ENCODE peak calls at places on chromosome 10, in five cellular contexts. F is mesenchymal stem cell, Y is H9, V is neuronal stem cell, I is mesendoderm. H is an unnamed sample.

GRCh38 chr10:90047243-90047729 is 345.9 kb downstream of the KIF20B start:
- DNase-seq in F (no peak), Y (no peak), V (no peak), I (no peak), H (no peak)

GRCh38 chr10:56646301-56646700 is 285.2 kb upstream of the ZWINT start:
- DNase-seq in F (no peak), Y (no peak), V (peak), I (no peak), H (no peak)

GRCh38 chr10:71831646-71832552 is 19.2 kb downstream of the PSAP start:
- DNase-seq in F (no peak), Y (no peak), V (no peak), I (no peak), H (peak)

GRCh38 chr10:71981024-71981867 is 17.1 kb downstream of the CHST3 start:
- DNase-seq in F (no peak), Y (no peak), V (no peak), I (no peak), H (no peak)

GRCh38 chr10:112951349-112952281 is 1.6 kb downstream of the TCF7L2 start:
- DNase-seq in F (peak), Y (peak), V (peak), I (peak), H (peak)

GRCh38 chr10:12608761-12609160 is 259.4 kb downstream of the CAMK1D start:
- DNase-seq in F (no peak), Y (no peak), V (no peak), I (no peak), H (no peak)

GRCh38 chr10:63681965-63682704 is 160.9 kb downstream of the REEP3 start:
- DNase-seq in F (peak), Y (no peak), V (no peak), I (no peak), H (peak)

GRCh38 chr10:11057448-11057847 is 39.8 kb downstream of the CELF2 start:
- DNase-seq in F (no peak), Y (no peak), V (no peak), I (no peak), H (no peak)

GRCh38 chr10:133440633-133441285 is 13.0 kb upstream of the SCART1 start:
- DNase-seq in F (no peak), Y (no peak), V (no peak), I (no peak), H (no peak)

GRCh38 chr10:5856701-5857004 is 33.0 kb downstream of the ANKRD16 start:
- DNase-seq in F (no peak), Y (no peak), V (no peak), I (no peak), H (no peak)
- H3K23ac ChIP-seq in F (no peak), Y (no peak), V (no peak), I (no peak), H (no peak)

DNA sequence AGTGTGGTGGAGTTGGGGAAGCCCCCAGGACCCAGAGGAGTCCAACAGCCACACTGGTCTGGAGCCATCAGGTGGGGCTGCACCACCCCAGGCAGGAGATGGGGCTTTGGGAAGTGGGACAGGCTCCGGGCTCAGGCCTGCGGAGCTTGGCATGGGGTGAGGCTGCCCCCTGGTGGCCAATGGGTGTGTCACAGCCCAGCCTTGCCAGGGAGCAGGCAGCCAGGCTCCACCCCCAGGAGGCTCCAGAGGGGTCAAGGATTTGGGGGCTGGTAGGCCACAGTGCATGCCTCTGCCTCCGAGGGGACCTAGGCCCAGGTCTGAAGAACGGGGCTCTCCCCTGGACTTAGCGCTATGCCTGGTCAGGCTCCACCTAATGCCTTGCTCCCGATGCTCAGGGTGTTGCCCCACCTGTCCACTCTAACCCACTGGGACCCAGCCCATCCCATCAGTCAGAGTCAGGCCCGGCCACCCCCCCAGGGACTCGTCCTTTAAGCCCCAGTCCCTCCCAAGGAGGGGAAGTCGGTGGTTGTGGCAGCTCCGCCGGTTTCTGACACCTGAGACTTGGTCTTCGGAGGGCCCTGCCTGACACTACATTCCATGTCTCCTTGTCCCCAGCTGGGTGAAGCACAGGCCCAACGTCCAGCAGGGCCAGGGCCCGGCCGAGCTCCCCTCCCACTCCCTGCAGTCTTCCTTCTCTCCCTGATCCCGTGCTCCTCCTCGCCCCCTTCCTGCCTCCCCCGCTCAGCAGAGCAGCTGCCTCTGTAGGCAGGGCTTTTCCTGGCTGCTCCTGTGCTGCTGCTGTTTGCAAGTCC is 11.3 kb upstream of the SAMD8 start:
- DNase-seq in F (peak), Y (peak), V (peak), I (peak), H (peak)
- H3K4ac ChIP-seq in F (no peak), Y (no peak), V (no peak), I (no peak), H (no peak)

GRCh38 chr10:131982796-131983195 is 1.1 kb upstream of the BNIP3 start:
- DNase-seq in F (no peak), Y (no peak), V (no peak), I (no peak), H (no peak)

GRCh38 chr10:131983780-131984179 is 2.1 kb upstream of the BNIP3 start:
- DNase-seq in F (peak), Y (no peak), V (no peak), I (no peak), H (peak)

GRCh38 chr10:131981429-131982184 is at the start of gene BNIP3:
- DNase-seq in F (peak), Y (peak), V (peak), I (peak), H (peak)

GRCh38 chr10:131980757-131981428 is 830 bp downstream of the BNIP3 start:
- DNase-seq in F (peak), Y (peak), V (no peak), I (peak), H (no peak)

GRCh38 chr10:131982185-131982756 is 548 bp upstream of the BNIP3 start:
- DNase-seq in F (no peak), Y (no peak), V (no peak), I (no peak), H (no peak)
- H2AK5ac ChIP-seq in F (no peak), Y (no peak), V (no peak), I (no peak), H (no peak)

DNA sequence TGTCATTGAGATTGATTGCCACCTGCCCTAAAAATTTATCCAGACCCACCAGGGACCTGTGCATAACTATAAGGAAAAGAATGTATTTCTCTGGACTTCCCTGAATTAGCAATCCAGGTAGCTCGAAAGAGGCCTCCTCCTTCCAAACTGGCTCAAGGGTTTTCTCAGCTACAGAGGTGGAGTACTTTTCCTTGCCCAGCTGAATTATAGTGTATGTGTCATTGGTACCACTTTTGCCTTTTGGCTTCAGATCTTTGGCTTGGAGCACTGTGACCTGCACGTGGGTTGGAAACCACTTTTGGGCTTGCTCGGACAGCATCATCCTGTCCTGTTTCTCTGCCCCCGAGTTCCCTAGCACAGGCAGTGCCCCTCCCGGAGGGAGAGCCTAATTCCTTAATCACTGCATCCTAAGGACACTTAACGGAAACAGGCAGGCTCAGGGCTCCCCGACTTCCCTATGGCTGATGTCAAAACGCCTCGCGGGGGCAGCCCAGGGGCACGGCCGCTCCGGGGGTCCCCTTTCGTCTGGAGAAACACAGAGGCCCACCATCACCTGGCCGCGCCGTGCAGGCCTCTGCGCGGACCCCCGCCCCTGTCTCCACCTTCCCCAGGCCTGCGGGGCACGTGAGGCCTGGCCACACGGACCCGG is 775 bp downstream of the RAB11FIP2 start:
- DNase-seq in F (peak), Y (no peak), V (no peak), I (peak), H (peak)
- H3K23ac ChIP-seq in F (no peak), Y (no peak), V (no peak), I (no peak), H (peak)

GRCh38 chr10:77393821-77394501 is 243.6 kb downstream of the KCNMA1 start:
- DNase-seq in F (no peak), Y (no peak), V (no peak), I (no peak), H (no peak)
- H3K4ac ChIP-seq in F (peak), Y (no peak), V (no peak), I (no peak), H (peak)

DNA sequence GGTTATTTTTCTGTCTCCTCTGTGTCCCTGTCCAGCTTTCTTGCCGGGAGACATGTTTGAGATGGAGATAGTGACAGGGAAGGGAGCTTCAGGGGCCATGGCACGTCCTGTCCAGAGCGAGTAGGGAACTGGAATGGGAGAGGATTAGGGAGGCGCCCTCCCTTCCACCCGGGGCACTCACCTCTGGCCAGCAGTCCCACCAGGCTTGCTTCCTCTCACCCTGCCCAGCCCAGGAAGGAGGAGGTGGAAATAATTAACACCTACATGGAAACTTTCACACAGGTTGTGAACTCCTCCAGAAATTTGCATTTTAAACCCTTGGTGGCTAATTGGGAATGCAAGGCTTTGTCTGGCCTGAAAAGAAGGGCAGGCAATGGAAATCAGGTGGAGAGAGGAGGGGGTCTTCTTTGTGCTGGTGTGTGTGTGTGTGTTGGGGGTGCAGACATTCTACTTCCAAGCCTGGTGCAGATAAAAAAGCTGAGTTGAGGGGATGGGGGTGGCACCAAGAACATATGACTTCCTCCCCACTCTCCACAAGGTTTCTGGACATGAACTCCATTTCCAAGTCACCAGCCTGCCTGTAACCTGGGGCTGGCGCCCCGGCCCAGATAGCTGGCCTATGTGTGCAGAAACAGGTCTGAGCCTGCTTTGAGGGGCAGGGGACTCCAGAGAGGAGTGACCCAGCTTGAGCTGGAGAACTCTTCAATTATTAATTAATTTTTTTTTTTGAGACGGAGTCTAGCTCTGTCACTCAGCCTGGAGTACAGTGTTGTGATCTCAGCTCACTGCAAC is 199.4 kb downstream of the CYP26A1 start:
- DNase-seq in F (no peak), Y (peak), V (peak), I (peak), H (no peak)
- H2AK5ac ChIP-seq in F (no peak), Y (no peak), V (no peak), I (peak), H (no peak)

GRCh38 chr10:109386921-109387320 is 536.4 kb downstream of the XPNPEP1 start:
- DNase-seq in F (no peak), Y (no peak), V (no peak), I (peak), H (no peak)

DNA sequence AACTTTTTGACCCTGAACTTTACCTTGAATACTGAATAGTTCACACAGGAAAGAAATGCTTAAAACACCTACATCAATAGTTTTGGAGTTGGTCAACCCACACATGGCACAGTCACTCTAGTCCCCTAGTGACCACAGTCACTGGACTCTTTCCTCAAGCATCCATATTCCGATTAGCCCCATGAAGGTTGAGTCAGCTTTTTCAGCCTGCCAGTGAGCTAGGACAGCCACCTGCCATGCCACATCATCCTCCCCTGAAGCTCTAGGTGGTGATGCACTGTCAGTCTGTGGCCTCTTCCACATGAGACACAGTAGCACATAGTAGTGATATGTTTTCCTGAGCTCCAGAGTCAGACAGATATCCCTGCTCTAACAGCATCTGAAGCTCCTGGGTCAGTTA is 537.2 kb downstream of the XPNPEP1 start:
- DNase-seq in F (no peak), Y (no peak), V (no peak), I (no peak), H (no peak)
- H3K23ac ChIP-seq in F (no peak), Y (no peak), V (no peak), I (no peak), H (no peak)

GRCh38 chr10:119871881-119872609 is 598 bp downstream of the MCMBP start:
- DNase-seq in F (peak), Y (peak), V (peak), I (peak), H (peak)

GRCh38 chr10:119867317-119867716 is 5.3 kb downstream of the MCMBP start:
- DNase-seq in F (no peak), Y (no peak), V (no peak), I (no peak), H (no peak)

GRCh38 chr10:119872610-119872859 is at the start of gene MCMBP:
- DNase-seq in F (no peak), Y (no peak), V (no peak), I (no peak), H (no peak)

GRCh38 chr10:119878524-119878923 is 5.9 kb upstream of the MCMBP start:
- DNase-seq in F (no peak), Y (no peak), V (no peak), I (no peak), H (no peak)

GRCh38 chr10:119872860-119873671 is 423 bp upstream of the MCMBP start:
- DNase-seq in F (peak), Y (peak), V (peak), I (peak), H (peak)
- H3K4ac ChIP-seq in F (peak), Y (no peak), V (no peak), I (peak), H (peak)

H was measured in IMR-90.